ENCODE peak calls at places on chromosomes 6 and 20, in eight cellular contexts. C is DMS153; F is activated T-cell treated with anti-CD3 and anti-CD28 coated beads for 4 hours; B is stimulated activated CD4-positive, alpha-beta T cell treated with anti-CD3 and anti-CD28 coated beads, Interleukin-1b, Interleukin-23, amount 100 ng/mL, for 48 hours; M is HuH-7.5; P is NCI-H2081; D is HS-27A; I is endothelial cell. A is an unnamed sample.

GRCh38 chr6:75230484-75231325 is 12.9 kb downstream of the COX7A2 start:
- DNase-seq in F (no peak), M (peak; percentile 25), B (no peak), D (no peak), C (peak; percentile 17), I (peak; percentile 48), P (no peak), A (no peak)

GRCh38 chr20:8735014-8735413 is 333.9 kb upstream of the PLCB4 start:
- DNase-seq in M (no peak), D (no peak), C (no peak), F (no peak), P (no peak), I (no peak), B (no peak), A (no peak)

GRCh38 chr6:136604928-136605485 is 54.8 kb upstream of the MAP7 start:
- DNase-seq in C (no peak), M (no peak), D (no peak), F (no peak), I (no peak), P (no peak), B (no peak), A (no peak)

GRCh38 chr20:11337361-11338130 is 580.1 kb upstream of the BTBD3 start:
- DNase-seq in B (no peak), D (no peak), F (no peak), I (no peak), P (no peak), C (no peak), M (no peak), A (no peak)

GRCh38 chr6:139846538-139847321 is 472.3 kb upstream of the CITED2 start:
- DNase-seq in C (peak; percentile 52), D (no peak), M (no peak), I (no peak), P (peak; percentile 13), F (no peak), B (no peak), A (no peak)

GRCh38 chr6:106702451-106703110 is 73.2 kb downstream of the QRSL1 start:
- DNase-seq in D (no peak), P (peak; percentile 91), F (no peak), C (peak; percentile 98), I (no peak), B (no peak), M (no peak), A (no peak)

GRCh38 chr6:167673951-167674350 is 152.8 kb upstream of the AFDN start:
- DNase-seq in B (no peak), F (no peak), C (no peak), M (no peak), D (no peak), I (no peak), P (no peak), A (no peak)

GRCh38 chr6:130381459-130382380 is 15.9 kb downstream of the TMEM200A start:
- DNase-seq in I (no peak), C (no peak), P (no peak), M (no peak), B (no peak), D (no peak), F (no peak), A (no peak)

GRCh38 chr6:48325701-48326100 is 214.7 kb upstream of the PTCHD4 start:
- DNase-seq in F (no peak), M (no peak), I (no peak), C (no peak), B (no peak), P (no peak), D (no peak), A (no peak)

GRCh38 chr20:32702706-32703425 is 29.1 kb upstream of the C20orf203 start:
- DNase-seq in B (no peak), F (no peak), C (peak; percentile 54), D (no peak), P (peak; percentile 76), I (no peak), M (no peak), A (no peak)

GRCh38 chr20:24138126-24138857 is 149.7 kb upstream of the GGTLC1 start:
- DNase-seq in F (no peak), B (no peak), P (no peak), D (no peak), M (no peak), C (no peak), I (no peak), A (no peak)

GRCh38 chr6:111944541-111944940 is 71.3 kb upstream of the FYN start:
- DNase-seq in I (no peak), D (no peak), B (no peak), C (peak; percentile 65), P (no peak), M (no peak), F (no peak), A (no peak)

GRCh38 chr6:156564807-156565149 is 212.4 kb upstream of the ARID1B start:
- DNase-seq in F (no peak), B (no peak), C (no peak), P (no peak), D (no peak), M (no peak), I (no peak), A (no peak)

GRCh38 chr6:141548969-141549368 is 583.8 kb upstream of the GJE1 start:
- DNase-seq in D (no peak), F (no peak), C (no peak), P (no peak), I (no peak), M (no peak), B (no peak), A (no peak)

GRCh38 chr6:77456531-77457248 is 6.6 kb downstream of the HTR1B start:
- DNase-seq in I (no peak), B (no peak), C (no peak), P (no peak), M (no peak), F (no peak), D (peak; percentile 88), A (no peak)